ENCODE peak calls at places on chromosomes 11 and 22, in nine cellular contexts. Q, T, V, N, I, W, E, H and U are unnamed samples.

GRCh38 chr22:20131856-20132685 is 467 bp downstream of the ZDHHC8 start:
- DNase-seq in V (no peak), W (no peak), T (peak), E (no peak), Q (no peak), N (no peak), H (no peak), I (no peak), U (no peak)

GRCh38 chr22:35642305-35642741 is 5.9 kb upstream of the APOL6 start:
- DNase-seq in Q (no peak), W (no peak), V (no peak), I (no peak), E (peak), T (no peak), N (no peak), H (no peak), U (no peak)

GRCh38 chr11:92130432-92130831 is 94.2 kb upstream of the FAT3 start:
- DNase-seq in I (peak), N (no peak), W (no peak), V (no peak), E (no peak), Q (no peak), T (no peak), H (no peak), U (no peak)

GRCh38 chr11:130434521-130435223 is 6.3 kb upstream of the ADAMTS8 start:
- DNase-seq in I (peak), Q (peak), W (peak), E (peak), H (peak), N (no peak), V (peak), T (peak), U (peak)

GRCh38 chr22:50708996-50709395 is 29.0 kb upstream of the ACR start:
- DNase-seq in Q (no peak), V (no peak), H (no peak), I (no peak), N (no peak), T (no peak), E (no peak), W (no peak), U (no peak)

GRCh38 chr11:80007616-80008015 is 566.8 kb upstream of the TENM4 start:
- DNase-seq in W (no peak), Q (no peak), N (no peak), T (no peak), E (no peak), V (no peak), I (no peak), H (no peak), U (no peak)

GRCh38 chr11:11117730-11118129 is 235.3 kb downstream of the CSNK2A3 start:
- DNase-seq in N (no peak), E (no peak), I (no peak), T (no peak), H (no peak), W (no peak), Q (no peak), V (no peak), U (no peak)

GRCh38 chr11:94171693-94172440 is 43.2 kb downstream of the PANX1 start:
- DNase-seq in E (peak), H (peak), T (peak), W (peak), I (peak), V (peak), Q (peak), N (no peak), U (peak)

GRCh38 chr11:66563832-66564231 is 4.6 kb downstream of the CTSF start:
- DNase-seq in W (no peak), Q (no peak), E (no peak), V (no peak), H (no peak), I (no peak), N (no peak), T (no peak), U (no peak)

GRCh38 chr11:113725411-113725810 is 19.3 kb upstream of the TMPRSS5 start:
- DNase-seq in Q (no peak), N (no peak), T (no peak), V (no peak), E (no peak), W (no peak), H (no peak), I (no peak), U (no peak)

GRCh38 chr11:43944761-43945311 is 2.4 kb downstream of the C11orf96 start:
- DNase-seq in H (peak), V (peak), Q (peak), E (peak), W (peak), N (peak), I (peak), T (peak), U (peak)

GRCh38 chr11:114377612-114378267 is 22.6 kb downstream of the C11orf71 start:
- DNase-seq in H (no peak), Q (no peak), V (peak), T (no peak), W (no peak), E (no peak), N (no peak), I (peak), U (no peak)

GRCh38 chr22:20239951-20240773 is 28.0 kb downstream of the RTN4R start:
- DNase-seq in W (peak), E (no peak), I (no peak), V (peak), N (no peak), T (no peak), Q (no peak), H (no peak), U (no peak)

GRCh38 chr11:65899356-65900124 is 648 bp downstream of the FOSL1 start:
- DNase-seq in H (no peak), N (no peak), W (peak), V (peak), T (no peak), Q (no peak), I (peak), E (peak), U (no peak)

GRCh38 chr11:2796508-2797180 is 88.9 kb downstream of the CDKN1C start:
- DNase-seq in W (no peak), Q (peak), N (no peak), E (no peak), T (no peak), H (no peak), V (no peak), I (no peak), U (no peak)

GRCh38 chr11:76805206-76805913 is 22.2 kb downstream of the TSKU start:
- DNase-seq in N (no peak), T (peak), Q (no peak), I (peak), E (peak), V (no peak), H (no peak), W (no peak), U (no peak)

GRCh38 chr11:97893612-97894011 is 1127.1 kb upstream of the CNTN5 start:
- DNase-seq in I (no peak), E (no peak), T (no peak), V (no peak), W (no peak), N (no peak), Q (no peak), H (no peak), U (peak)

GRCh38 chr22:39219071-39220050 is 25.4 kb downstream of the PDGFB start:
- DNase-seq in E (no peak), V (peak), Q (peak), I (no peak), N (no peak), T (no peak), W (no peak), H (no peak), U (no peak)

GRCh38 chr11:5336331-5336730 is 7.0 kb downstream of the OR51B5 start:
- DNase-seq in E (no peak), V (no peak), W (no peak), I (no peak), T (no peak), H (no peak), Q (no peak), N (no peak), U (no peak)

GRCh38 chr22:49672013-49672516 is 155.6 kb downstream of the BRD1 start:
- DNase-seq in V (no peak), E (no peak), W (no peak), T (no peak), H (no peak), Q (peak), I (no peak), N (no peak), U (no peak)

GRCh38 chr11:65329944-65330403 is 3.7 kb upstream of the DPF2 start:
- DNase-seq in H (peak), E (peak), V (peak), I (peak), W (peak), N (peak), T (peak), Q (peak), U (peak)

GRCh38 chr11:108713076-108713790 is 48.4 kb downstream of the DDX10 start:
- DNase-seq in H (no peak), N (no peak), T (no peak), W (no peak), Q (no peak), V (no peak), E (no peak), I (peak), U (no peak)

GRCh38 chr22:46561435-46561905 is 24.1 kb upstream of the CELSR1 start:
- DNase-seq in H (no peak), W (no peak), V (peak), E (no peak), T (no peak), N (no peak), I (no peak), Q (no peak), U (peak)

GRCh38 chr11:18617688-18618340 is 16.3 kb downstream of the SPTY2D1 start:
- DNase-seq in W (peak), Q (no peak), V (no peak), I (peak), H (no peak), N (no peak), T (peak), E (no peak), U (no peak)

GRCh38 chr11:132838621-132839020 is 693.7 kb downstream of the OPCML start:
- DNase-seq in H (no peak), N (no peak), T (no peak), Q (no peak), I (peak), E (no peak), V (no peak), W (peak), U (no peak)

GRCh38 chr11:131537196-131537595 is 166.8 kb downstream of the NTM start:
- DNase-seq in E (no peak), I (no peak), T (no peak), W (no peak), N (no peak), V (no peak), Q (no peak), H (no peak), U (no peak)

GRCh38 chr22:42152661-42153270 is 22.2 kb upstream of the CYP2D6 start:
- DNase-seq in E (no peak), H (no peak), I (no peak), V (no peak), N (no peak), W (no peak), Q (no peak), T (no peak), U (no peak)

GRCh38 chr11:58916637-58917036 is 22.7 kb upstream of the GLYATL1 start:
- DNase-seq in W (no peak), E (no peak), Q (no peak), H (no peak), N (no peak), I (no peak), T (no peak), V (no peak), U (no peak)

GRCh38 chr11:119567667-119568582 is 145.0 kb upstream of the THY1 start:
- DNase-seq in H (no peak), T (no peak), V (peak), W (no peak), N (no peak), E (no peak), I (peak), Q (no peak), U (peak)

GRCh38 chr11:67489203-67489859 is 6.5 kb downstream of the AIP start:
- DNase-seq in T (no peak), Q (no peak), N (no peak), H (no peak), I (no peak), V (no peak), E (peak), W (no peak), U (no peak)

GRCh38 chr22:47847281-47847890 is 1084.9 kb downstream of the TBC1D22A start:
- DNase-seq in N (no peak), W (no peak), V (no peak), E (no peak), T (no peak), I (no peak), Q (no peak), H (no peak), U (no peak)

GRCh38 chr11:63805844-63806415 is 7.3 kb upstream of the SPINDOC start:
- DNase-seq in E (no peak), I (peak), V (no peak), W (no peak), T (no peak), N (no peak), H (no peak), Q (no peak), U (no peak)

GRCh38 chr11:21495879-21496278 is 697.0 kb upstream of the ANO5 start:
- DNase-seq in Q (no peak), T (no peak), V (no peak), E (no peak), N (no peak), I (no peak), W (no peak), H (no peak), U (no peak)

GRCh38 chr11:61919841-61920631 is 2.7 kb upstream of the RAB3IL1 start:
- DNase-seq in Q (no peak), H (peak), V (no peak), T (no peak), E (no peak), I (no peak), N (no peak), W (no peak), U (no peak)

GRCh38 chr22:45225732-45226560 is 14.7 kb downstream of the KIAA0930 start:
- DNase-seq in E (no peak), N (no peak), V (no peak), T (no peak), I (peak), H (no peak), W (no peak), Q (peak), U (no peak)

GRCh38 chr22:23670378-23671295 is 20.2 kb upstream of the RGL4 start:
- DNase-seq in I (no peak), H (no peak), T (no peak), N (no peak), W (no peak), Q (no peak), V (no peak), E (no peak), U (no peak)

GRCh38 chr11:14075118-14075601 is 112.6 kb downstream of the SPON1 start:
- DNase-seq in H (no peak), E (no peak), I (no peak), N (no peak), V (peak), T (peak), Q (no peak), W (no peak), U (no peak)